ENCODE peak calls at places on chromosomes 11 and 22, in four cellular contexts. N is PC-9, K is MM.1S, A is hepatocyte. E is an unnamed sample. For H3K79me2, the result is how much of the 10 kb centered on the place peaks cover.

GRCh38 chr11:61738776-61739175 is 13.7 kb upstream of the MYRF start:
- DNase-seq in A (no peak), N (no peak), K (no peak), E (no peak)

GRCh38 chr11:76655466-76656086 is 15.0 kb downstream of the LRRC32 start:
- DNase-seq in K (no peak), A (no peak), N (no peak), E (no peak)

GRCh38 chr11:125390949-125391348 is 105.1 kb downstream of the FEZ1 start:
- DNase-seq in N (no peak), K (no peak), A (no peak), E (peak)

GRCh38 chr11:22458141-22458540 is 120.0 kb downstream of the SLC17A6 start:
- DNase-seq in K (no peak), N (no peak), A (no peak), E (no peak)

GRCh38 chr22:38766076-38766777 is 10.4 kb upstream of the SUN2 start:
- DNase-seq in A (peak), N (peak), K (peak), E (no peak)

GRCh38 chr22:36052505-36052941 is 23.9 kb upstream of the RBFOX2 start:
- DNase-seq in K (peak), A (peak), N (peak), E (peak)

GRCh38 chr11:101442171-101442570 is 141.6 kb downstream of the TRPC6 start:
- DNase-seq in K (no peak), N (no peak), A (no peak), E (peak)

GRCh38 chr11:130599073-130599654 is 150.7 kb downstream of the ADAMTS15 start:
- DNase-seq in N (no peak), A (peak), K (no peak), E (no peak)

GRCh38 chr11:101618691-101619090 is 34.9 kb upstream of the TRPC6 start:
- DNase-seq in N (no peak), A (no peak), K (no peak), E (peak)

GRCh38 chr11:74004694-74005615 is 3.9 kb downstream of the UCP3 start:
- DNase-seq in N (no peak), K (peak), A (no peak), E (no peak)

GRCh38 chr11:35419713-35420333 is 465 bp upstream of the SLC1A2 start:
- DNase-seq in A (no peak), N (no peak), K (no peak), E (no peak)

GRCh38 chr11:7437706-7438105 is 47.6 kb upstream of the OLFML1 start:
- DNase-seq in A (no peak), N (no peak), K (no peak), E (peak)

GRCh38 chr22:30245181-30245984 is 1.2 kb downstream of the LIF start:
- DNase-seq in K (no peak), A (peak), N (no peak), E (no peak)

GRCh38 chr22:27397948-27398330 is 403.6 kb downstream of the MN1 start:
- DNase-seq in N (no peak), A (no peak), K (no peak), E (no peak)

GRCh38 chr22:49515486-49515885 is 312.2 kb downstream of the BRD1 start:
- DNase-seq in A (peak), N (no peak), K (no peak), E (no peak)

GRCh38 chr11:114085965-114086364 is 26.5 kb downstream of the ZBTB16 start:
- DNase-seq in A (no peak), K (no peak), N (no peak), E (no peak)

GRCh38 chr11:98003606-98004371 is 1017.0 kb upstream of the CNTN5 start:
- DNase-seq in N (no peak), K (no peak), A (no peak), E (no peak)

GRCh38 chr11:15826826-15827225 is 529.5 kb downstream of the SOX6 start:
- DNase-seq in K (peak), N (peak), A (peak), E (no peak)

GRCh38 chr11:46352063-46352841 is 5.0 kb downstream of the DGKZ start:
- DNase-seq in N (peak), A (peak), K (no peak), E (no peak)

GRCh38 chr11:128318856-128319474 is 268.4 kb downstream of the ETS1 start:
- DNase-seq in A (no peak), N (no peak), K (no peak), E (peak)

GRCh38 chr11:33893711-33894401 is 2.0 kb upstream of the LMO2 start:
- DNase-seq in A (no peak), N (no peak), K (peak), E (peak)

GRCh38 chr11:119380816-119381185 is 689 bp downstream of the USP2 start:
- DNase-seq in N (no peak), K (no peak), A (no peak), E (no peak)

GRCh38 chr22:20524004-20524481 is 16.6 kb downstream of the MED15 start:
- DNase-seq in A (no peak), K (no peak), N (no peak), E (no peak)

GRCh38 chr11:60836866-60837510 is 4.9 kb upstream of the CCDC86 start:
- DNase-seq in A (no peak), N (no peak), K (no peak), E (no peak)

GRCh38 chr22:40714514-40714966 is 35.3 kb downstream of the MCHR1 start:
- DNase-seq in A (peak), N (peak), K (no peak), E (peak)

GRCh38 chr11:134562941-134563471 is 151.0 kb upstream of the B3GAT1 start:
- DNase-seq in K (no peak), A (no peak), N (no peak), E (no peak)

GRCh38 chr11:111336062-111336461 is 37.7 kb downstream of the POU2AF3 start:
- DNase-seq in N (no peak), A (no peak), K (no peak), E (no peak)

GRCh38 chr22:29478326-29479276 is 1.4 kb upstream of the NEFH start:
- DNase-seq in A (peak), N (no peak), K (no peak), E (no peak)

GRCh38 chr11:2548596-2548995 is 103.8 kb downstream of the KCNQ1 start:
- DNase-seq in N (no peak), A (no peak), K (no peak), E (no peak)

GRCh38 chr22:26907366-26907765 is 250.0 kb downstream of the MIAT start:
- DNase-seq in A (no peak), N (no peak), K (no peak), E (no peak)

DNA sequence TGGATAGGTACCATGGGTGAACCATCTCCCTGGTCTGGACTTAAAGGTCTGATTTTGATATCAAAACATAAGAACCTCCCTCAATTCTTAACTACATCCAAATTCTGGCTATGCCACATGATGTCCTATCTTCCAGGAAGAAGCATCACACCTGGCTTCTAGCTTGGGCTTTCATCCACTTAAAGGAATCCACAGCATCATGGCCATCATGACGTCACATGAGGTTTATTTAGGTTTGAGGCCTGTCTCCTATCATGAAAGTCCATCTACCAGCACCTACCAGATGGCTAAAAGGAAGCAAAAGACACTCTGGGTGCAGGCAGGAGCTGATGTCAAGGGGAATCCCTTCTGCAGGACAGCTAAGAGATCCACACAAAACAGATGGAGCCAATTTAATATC is 47.4 kb downstream of the GALNT18 start:
- DNase-seq in K (no peak), A (no peak), N (no peak), E (no peak)
- H3K79me2 ChIP-seq in K (under half), A (under half), N (under half), E (under half)

GRCh38 chr22:45515678-45516077 is 13.0 kb downstream of the FBLN1 start:
- DNase-seq in A (no peak), K (no peak), N (no peak), E (no peak)

GRCh38 chr22:45518580-45518991 is 15.9 kb downstream of the FBLN1 start:
- DNase-seq in N (peak), K (no peak), A (no peak), E (peak)

GRCh38 chr22:45516923-45517675 is 14.4 kb downstream of the FBLN1 start:
- DNase-seq in K (no peak), N (peak), A (no peak), E (peak)

GRCh38 chr22:45512363-45512762 is 9.7 kb downstream of the FBLN1 start:
- DNase-seq in A (no peak), K (no peak), N (no peak), E (no peak)

DNA sequence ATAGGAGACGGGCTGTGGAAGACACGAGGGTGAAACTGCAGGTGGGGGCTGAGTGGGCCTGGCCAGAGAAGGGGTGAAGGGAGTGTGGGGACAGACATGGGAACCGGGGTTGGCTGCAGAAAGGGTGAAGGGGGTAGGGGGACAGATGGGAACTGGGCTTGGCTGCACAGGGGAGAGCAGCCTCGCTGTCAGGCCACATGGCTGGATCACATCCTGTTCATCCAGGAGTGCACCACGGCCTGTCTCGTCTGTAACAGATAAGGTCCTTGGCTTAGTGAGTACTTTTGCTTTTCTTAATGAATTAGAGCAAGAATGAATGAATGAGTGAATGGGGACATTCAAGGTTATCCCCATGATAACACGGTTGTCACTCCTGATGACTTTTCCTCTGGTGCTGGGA is 13.5 kb downstream of the FBLN1 start:
- DNase-seq in K (no peak), N (no peak), A (no peak), E (peak)
- H2AFZ ChIP-seq in K (no peak), N (no peak), A (no peak), E (no peak)

DNA sequence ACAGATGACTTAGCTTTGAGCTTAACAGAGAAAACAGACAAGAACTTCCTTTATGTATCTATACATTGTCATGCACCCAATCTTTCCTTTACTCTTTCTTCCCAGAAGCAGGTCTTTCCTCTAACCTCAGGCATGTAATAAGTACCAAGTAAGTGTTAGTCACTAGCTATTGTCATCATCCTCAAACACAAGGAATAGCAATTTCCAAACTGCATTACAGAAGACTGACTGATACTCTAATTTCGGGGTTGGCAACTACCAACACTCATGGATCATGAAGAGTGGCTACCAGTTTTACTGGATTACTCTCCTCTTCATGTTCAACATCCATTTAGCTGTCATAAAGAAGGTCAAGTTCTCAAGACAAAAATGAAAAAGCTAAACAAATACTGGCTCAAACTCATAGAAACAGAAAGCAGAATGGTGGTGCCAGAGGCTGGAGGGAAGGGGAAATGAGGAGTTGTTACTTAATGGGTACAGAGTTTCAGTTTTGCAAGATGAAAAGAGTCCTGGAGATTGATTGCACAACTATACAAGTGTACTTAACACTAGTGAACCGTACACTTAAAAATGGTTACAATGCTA is 111.6 kb downstream of the SIK3 start:
- DNase-seq in N (no peak), K (peak), A (no peak), E (peak)
- H3K4me3 ChIP-seq in N (peak), K (peak), A (no peak), E (peak)

GRCh38 chr11:115462757-115463156 is 41.5 kb downstream of the CADM1 start:
- DNase-seq in K (no peak), A (no peak), N (no peak), E (no peak)

GRCh38 chr11:115466122-115466521 is 38.1 kb downstream of the CADM1 start:
- DNase-seq in K (no peak), N (no peak), A (no peak), E (no peak)

GRCh38 chr11:115464269-115464668 is 39.9 kb downstream of the CADM1 start:
- DNase-seq in N (no peak), A (no peak), K (no peak), E (peak)

GRCh38 chr11:115462004-115462541 is 42.1 kb downstream of the CADM1 start:
- DNase-seq in A (no peak), N (no peak), K (no peak), E (no peak)

GRCh38 chr11:115463606-115464005 is 40.6 kb downstream of the CADM1 start:
- DNase-seq in N (no peak), K (no peak), A (no peak), E (no peak)
- H3K79me2 ChIP-seq in N (under half), K (half or more), A (under half), E (under half)

GRCh38 chr22:37567991-37568390 is 7.7 kb downstream of the CDC42EP1 start:
- DNase-seq in K (no peak), A (no peak), N (no peak), E (no peak)

GRCh38 chr22:37566903-37567798 is 6.9 kb downstream of the CDC42EP1 start:
- DNase-seq in K (peak), N (peak), A (peak), E (peak)

GRCh38 chr22:37566329-37566837 is 6.1 kb downstream of the CDC42EP1 start:
- DNase-seq in K (no peak), N (no peak), A (no peak), E (no peak)

GRCh38 chr22:37564111-37564711 is 3.9 kb downstream of the CDC42EP1 start:
- DNase-seq in N (no peak), A (no peak), K (no peak), E (peak)

GRCh38 chr22:37565830-37566229 is 5.5 kb downstream of the CDC42EP1 start:
- DNase-seq in N (no peak), K (no peak), A (no peak), E (no peak)
- H2AFZ ChIP-seq in N (no peak), K (no peak), A (no peak), E (no peak)

E was measured in astrocyte.